ENCODE peak calls at places on chromosome 5, in seven cellular contexts. I is psoas muscle, R is body of pancreas, M is Peyer's patch, C is heart left ventricle, H is mammary epithelial cell, J is WERI-Rb-1. B is an unnamed sample.

GRCh38 chr5:24163091-24163490 is 481.7 kb downstream of the CDH10 start:
- DNase-seq in M (no peak), R (no peak), C (no peak), H (peak; percentile 63), I (no peak), J (no peak), B (no peak)

GRCh38 chr5:91123896-91124295 is 259.2 kb downstream of the ARRDC3 start:
- DNase-seq in J (no peak), I (no peak), R (no peak), H (no peak), C (no peak), M (no peak), B (no peak)

GRCh38 chr5:81579525-81579924 is 171.4 kb downstream of the SSBP2 start:
- DNase-seq in C (no peak), M (no peak), I (no peak), J (no peak), R (no peak), H (peak; percentile 8), B (no peak)

GRCh38 chr5:75666801-75667200 is 50.4 kb downstream of the POC5 start:
- DNase-seq in H (no peak), R (no peak), M (no peak), C (no peak), I (no peak), J (peak; percentile 15), B (no peak)

GRCh38 chr5:96226941-96227552 is 206.0 kb downstream of the PCSK1 start:
- DNase-seq in I (peak; percentile 46), R (peak; percentile 17), C (no peak), H (peak; percentile 89), J (no peak), M (no peak), B (no peak)

GRCh38 chr5:62256161-62257017 is 49.6 kb upstream of the KIF2A start:
- DNase-seq in C (no peak), H (no peak), R (peak; percentile 79), I (no peak), M (no peak), J (peak; percentile 48), B (no peak)

GRCh38 chr5:83467315-83468044 is 4.1 kb upstream of the VCAN start:
- DNase-seq in I (peak; percentile 33), M (no peak), J (no peak), C (peak; percentile 41), R (no peak), H (no peak), B (no peak)

GRCh38 chr5:151758141-151758429 is 346 bp downstream of the ATOX1 start:
- DNase-seq in H (no peak), M (no peak), J (no peak), R (peak; percentile 39), I (no peak), C (no peak), B (no peak)

GRCh38 chr5:121982500-121983261 is 20.9 kb downstream of the SRFBP1 start:
- DNase-seq in R (no peak), C (no peak), J (no peak), M (no peak), H (peak; percentile 33), I (no peak), B (no peak)

GRCh38 chr5:55232985-55233928 is at the start of gene CCNO:
- DNase-seq in M (peak; percentile 35), C (peak; percentile 44), R (peak; percentile 90), J (peak; percentile 75), I (peak; percentile 62), H (peak; percentile 90), B (peak; percentile 81)

GRCh38 chr5:152125806-152126205 is 201.2 kb upstream of the GLRA1 start:
- DNase-seq in C (no peak), J (no peak), R (no peak), I (no peak), M (no peak), H (no peak), B (no peak)

GRCh38 chr5:148928141-148928540 is 101.7 kb downstream of the ADRB2 start:
- DNase-seq in I (no peak), C (no peak), R (no peak), H (peak; percentile 34), J (no peak), M (no peak), B (no peak)

GRCh38 chr5:31587546-31587945 is 51.4 kb upstream of the PDZD2 start:
- DNase-seq in H (no peak), M (no peak), J (no peak), R (no peak), C (no peak), I (no peak), B (no peak)

GRCh38 chr5:154385236-154385512 is 60.6 kb upstream of the SAP30L start:
- DNase-seq in I (no peak), R (peak; percentile 32), H (no peak), C (no peak), M (peak; percentile 85), J (no peak), B (peak; percentile 21)

GRCh38 chr5:169581580-169582227 is 1.9 kb upstream of the SPDL1 start:
- DNase-seq in C (peak; percentile 44), M (peak; percentile 67), J (peak; percentile 52), H (peak; percentile 38), R (peak; percentile 70), I (peak; percentile 12), B (peak; percentile 71)

GRCh38 chr5:123367739-123368138 is 55.5 kb downstream of the CEP120 start:
- DNase-seq in M (no peak), H (no peak), J (no peak), I (no peak), C (no peak), R (no peak), B (no peak)

GRCh38 chr5:119630752-119631440 is 1.5 kb downstream of the FAM170A start:
- DNase-seq in R (no peak), C (no peak), M (no peak), I (no peak), H (no peak), J (no peak), B (no peak)

GRCh38 chr5:57334475-57334874 is 148.1 kb downstream of the ACTBL2 start:
- DNase-seq in C (no peak), H (no peak), R (no peak), M (no peak), I (no peak), J (no peak), B (no peak)

GRCh38 chr5:15719784-15720183 is 219.8 kb downstream of the FBXL7 start:
- DNase-seq in I (no peak), R (no peak), H (no peak), C (no peak), J (no peak), M (no peak), B (no peak)

GRCh38 chr5:61450170-61450815 is 118.2 kb downstream of the ZSWIM6 start:
- DNase-seq in M (no peak), C (no peak), H (peak; percentile 72), I (no peak), J (no peak), R (no peak), B (peak; percentile 39)

GRCh38 chr5:149646564-149646963 is 65.3 kb downstream of the ARHGEF37 start:
- DNase-seq in H (peak; percentile 53), J (peak; percentile 18), C (peak; percentile 59), R (no peak), M (no peak), I (no peak), B (peak; percentile 45)

GRCh38 chr5:373710-374602 is 52.4 kb downstream of the AHRR start:
- DNase-seq in J (peak; percentile 49), M (peak; percentile 16), C (no peak), H (peak; percentile 20), I (peak; percentile 44), R (peak; percentile 30), B (peak; percentile 20)

GRCh38 chr5:39475055-39475454 is 50.3 kb upstream of the DAB2 start:
- DNase-seq in M (no peak), H (no peak), R (no peak), C (no peak), J (no peak), I (no peak), B (no peak)

GRCh38 chr5:31944683-31945445 is 229.3 kb downstream of the GOLPH3 start:
- DNase-seq in H (no peak), I (no peak), J (peak; percentile 95), M (no peak), C (no peak), R (peak; percentile 78), B (no peak)

GRCh38 chr5:3312299-3312698 is 283.3 kb upstream of the IRX1 start:
- DNase-seq in J (no peak), R (no peak), I (no peak), C (no peak), M (no peak), H (no peak), B (no peak)
- H3K9me3 ChIP-seq in J (peaks cover 28% of the 10 kb centered on the region), R (no peaks in the 10 kb centered on the region), I (no peaks in the 10 kb centered on the region), C (peaks cover 12% of the 10 kb centered on the region), M (no peaks in the 10 kb centered on the region), H (peaks cover 19% of the 10 kb centered on the region), B (no peaks in the 10 kb centered on the region)

DNA sequence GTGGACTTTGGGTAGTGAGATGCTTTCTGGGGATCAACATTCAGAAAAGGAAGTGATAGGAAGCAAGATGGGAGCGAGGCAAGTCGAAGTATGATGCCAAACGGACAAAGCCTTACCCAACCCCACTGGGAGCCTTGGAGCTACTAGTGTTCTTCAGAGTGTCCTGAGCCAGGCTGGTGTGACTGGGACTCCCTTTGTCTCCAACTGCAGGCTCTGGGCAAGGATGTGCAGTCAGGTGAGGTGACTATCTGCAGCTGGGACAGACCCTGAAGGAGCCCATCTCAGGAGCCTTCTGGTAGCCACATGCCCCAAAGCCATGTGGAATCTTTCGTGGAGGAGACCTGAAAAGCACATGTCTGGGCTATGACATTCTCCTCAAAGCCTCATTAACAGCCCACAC is 360.6 kb downstream of the MTRR start:
- DNase-seq in I (no peak), H (no peak), R (no peak), C (no peak), M (no peak), J (no peak), B (no peak)
- H3K4me3 ChIP-seq in I (no peak overlapping the region), H (no peak overlapping the region), R (no peak overlapping the region), C (no peak overlapping the region), M (no peak overlapping the region), J (no peak overlapping the region), B (no peak overlapping the region)

DNA sequence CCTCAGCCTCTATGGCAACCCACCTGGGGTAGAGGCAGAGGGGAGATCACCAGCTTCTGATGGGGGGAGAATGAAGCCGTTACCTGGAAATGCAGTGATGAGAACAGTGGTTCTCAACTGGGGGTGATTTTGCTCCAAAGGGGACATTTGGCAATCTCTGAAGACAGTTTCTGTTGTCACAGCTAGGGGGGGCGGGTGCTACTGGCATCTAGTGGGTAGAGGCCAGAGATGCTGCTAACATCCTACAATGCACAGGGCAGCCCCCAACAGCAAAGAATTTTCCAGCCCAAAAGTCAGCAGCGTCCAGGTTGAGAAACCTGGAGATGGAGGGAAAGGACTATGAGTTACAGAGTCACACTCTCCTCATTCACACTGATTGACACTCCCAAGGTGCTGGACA is 84.5 kb downstream of the FGF1 start:
- DNase-seq in M (no peak), C (no peak), J (peak; percentile 31), I (no peak), R (no peak), H (no peak), B (no peak)
- TF ChIP-seq CTCF in M (no peak), C (no peak), J (peak; percentile 39), I (no peak), R (no peak), H (no peak), B (no peak)

DNA sequence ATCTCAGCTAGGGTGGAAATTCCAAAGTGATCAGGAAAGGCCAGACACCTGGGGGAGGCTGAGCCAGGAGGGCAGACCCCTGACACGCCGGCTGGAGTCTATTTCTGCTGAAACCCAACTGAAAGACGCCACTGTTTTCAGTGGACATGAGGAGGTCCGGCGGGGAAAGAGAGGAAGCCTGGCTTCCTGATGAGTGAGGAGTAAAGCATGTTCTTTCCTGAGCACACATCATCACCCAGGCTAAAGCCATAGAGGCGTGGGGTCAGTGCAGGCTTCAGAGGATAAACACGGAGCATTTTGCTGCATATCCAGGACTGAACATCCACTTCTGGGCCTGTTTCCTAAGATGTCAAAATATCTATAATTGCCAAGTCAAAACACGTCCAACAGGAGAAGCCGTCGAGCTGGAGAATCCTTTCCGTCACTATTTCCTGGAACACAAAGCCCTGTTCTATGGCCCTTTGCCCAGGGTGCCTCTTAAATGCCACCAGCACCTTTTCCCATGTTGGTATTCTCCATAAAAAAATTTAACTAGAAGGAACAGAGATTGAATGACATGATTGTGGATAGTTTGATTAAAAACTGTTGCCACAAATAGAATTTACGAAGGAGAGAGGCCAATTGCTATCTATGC is 597.9 kb upstream of the ADAMTS16 start:
- DNase-seq in R (no peak), J (no peak), H (no peak), C (no peak), M (no peak), I (no peak), B (no peak)
- H3K9me3 ChIP-seq in R (no peaks in the 10 kb centered on the region), J (no peaks in the 10 kb centered on the region), H (no peaks in the 10 kb centered on the region), C (no peaks in the 10 kb centered on the region), M (no peaks in the 10 kb centered on the region), I (no peaks in the 10 kb centered on the region), B (no peaks in the 10 kb centered on the region)

B was measured in adrenal gland.